ENCODE peak calls at places on chromosomes 4 and X, in ten cellular contexts. G is HEK293T; N is D341Med; X is pancreas; Q is activated CD4-positive, alpha-beta T cell treated with anti-CD3 and anti-CD28 coated beads, Interleukin-2, amount 10 ng/mL, durations not matched to agents 7 days and 5 days; J is globus pallidus; V is WERI-Rb-1; C is sciatic nerve; P is stimulated activated naive B cell treated with anti-CD40 and anti-IgM and Interleukin-4, amounts not matched to agents 10 μg/mL and 1 μg/mL and 100 μg/mL, for 72 hours; R is left cardiac atrium. M is an unnamed sample.

GRCh38 chrX:145817666-145818521 is at the start of gene SLITRK2:
- DNase-seq in G (no peak), N (peak; percentile 31), X (peak; percentile 34), Q (no peak), J (no peak), V (no peak), C (no peak), P (no peak), R (no peak), M (peak; percentile 72)

GRCh38 chrX:118226060-118226428 is 109.4 kb upstream of the KLHL13 start:
- DNase-seq in G (peak; percentile 52), N (peak; percentile 23), X (no peak), Q (no peak), J (no peak), V (no peak), C (no peak), P (no peak), R (no peak), M (no peak)

GRCh38 chr4:113750734-113751133 is 10.8 kb downstream of the CAMK2D start:
- DNase-seq in G (no peak), N (no peak), X (no peak), Q (no peak), J (no peak), V (no peak), C (no peak), P (no peak), R (no peak), M (no peak)

GRCh38 chr4:42767669-42768068 is 110.8 kb upstream of the ATP8A1 start:
- DNase-seq in G (no peak), N (no peak), X (no peak), Q (no peak), J (no peak), V (no peak), C (no peak), P (no peak), R (no peak), M (no peak)

GRCh38 chr4:104205116-104205515 is 289.6 kb downstream of the CXXC4 start:
- DNase-seq in G (no peak), N (no peak), X (no peak), Q (no peak), J (no peak), V (no peak), C (no peak), P (no peak), R (no peak), M (no peak)

GRCh38 chrX:50638123-50638522 is 167.5 kb upstream of the DGKK start:
- DNase-seq in G (no peak), N (no peak), X (peak; percentile 29), Q (no peak), J (no peak), V (no peak), C (peak; percentile 67), P (no peak), R (peak; percentile 78), M (no peak)

GRCh38 chr4:102760645-102761477 is at the start of gene MANBA:
- DNase-seq in G (peak; percentile 90), N (peak; percentile 95), X (peak; percentile 81), Q (peak; percentile 89), J (peak; percentile 88), V (peak; percentile 93), C (peak; percentile 91), P (peak; percentile 77), R (peak; percentile 87), M (peak; percentile 93)

GRCh38 chr4:179893967-179894590 is 2349.1 kb upstream of the TENM3 start:
- DNase-seq in G (no peak), N (no peak), X (no peak), Q (no peak), J (no peak), V (no peak), C (no peak), P (no peak), R (no peak), M (no peak)

GRCh38 chrX:120474085-120474484 is 5.0 kb upstream of the LAMP2 start:
- DNase-seq in G (no peak), N (no peak), X (no peak), Q (no peak), J (no peak), V (no peak), C (no peak), P (no peak), R (no peak), M (no peak)

GRCh38 chr4:75338352-75338880 is 175.8 kb downstream of the RCHY1 start:
- DNase-seq in G (no peak), N (no peak), X (no peak), Q (no peak), J (no peak), V (no peak), C (no peak), P (no peak), R (no peak), M (no peak)

GRCh38 chr4:38114435-38114834 is 154.2 kb downstream of the PTTG2 start:
- DNase-seq in G (no peak), N (no peak), X (no peak), Q (no peak), J (no peak), V (no peak), C (no peak), P (no peak), R (no peak), M (no peak)

M was measured in midbrain.